ENCODE peak calls at places on chromosomes 3 and 15, in ten cellular contexts. One of them, this sample, is unnamed.

GRCh38 chr15:29070471-29071192 is 184.9 kb downstream of the APBA2 start:
- DNase-seq in endothelial cell of umbilical vein: no peak
- DNase-seq in A549: no peak
- DNase-seq in ascending aorta: no peak
- DNase-seq in fibroblast of lung: no peak
- DNase-seq in breast epithelium: no peak
- DNase-seq in K562: no peak
- DNase-seq in left ventricle myocardium inferior: no peak
- DNase-seq in psoas muscle: no peak
- DNase-seq in MM.1S: no peak
- DNase-seq in this sample: no peak

GRCh38 chr3:111326144-111326995 is 215.6 kb upstream of the CD96 start:
- DNase-seq in endothelial cell of umbilical vein: no peak
- DNase-seq in A549: no peak
- DNase-seq in ascending aorta: no peak
- DNase-seq in fibroblast of lung: peak; percentile 69
- DNase-seq in breast epithelium: no peak
- DNase-seq in K562: no peak
- DNase-seq in left ventricle myocardium inferior: no peak
- DNase-seq in psoas muscle: no peak
- DNase-seq in MM.1S: peak; percentile 43
- DNase-seq in this sample: no peak

GRCh38 chr15:101498731-101499480 is 9.4 kb upstream of the PCSK6 start:
- DNase-seq in endothelial cell of umbilical vein: no peak
- DNase-seq in A549: no peak
- DNase-seq in ascending aorta: no peak
- DNase-seq in fibroblast of lung: no peak
- DNase-seq in breast epithelium: peak; percentile 10
- DNase-seq in K562: no peak
- DNase-seq in left ventricle myocardium inferior: no peak
- DNase-seq in psoas muscle: no peak
- DNase-seq in MM.1S: no peak
- DNase-seq in this sample: no peak

GRCh38 chr3:88151358-88151757 is 1.6 kb downstream of the C3orf38 start:
- DNase-seq in endothelial cell of umbilical vein: peak; percentile 16
- DNase-seq in A549: no peak
- DNase-seq in ascending aorta: no peak
- DNase-seq in fibroblast of lung: no peak
- DNase-seq in breast epithelium: no peak
- DNase-seq in K562: no peak
- DNase-seq in left ventricle myocardium inferior: no peak
- DNase-seq in psoas muscle: no peak
- DNase-seq in MM.1S: no peak
- DNase-seq in this sample: no peak

GRCh38 chr15:27486036-27486435 is 515.1 kb downstream of the GABRG3 start:
- DNase-seq in endothelial cell of umbilical vein: no peak
- DNase-seq in A549: no peak
- DNase-seq in ascending aorta: no peak
- DNase-seq in fibroblast of lung: no peak
- DNase-seq in breast epithelium: no peak
- DNase-seq in K562: no peak
- DNase-seq in left ventricle myocardium inferior: no peak
- DNase-seq in psoas muscle: no peak
- DNase-seq in MM.1S: no peak
- DNase-seq in this sample: no peak

GRCh38 chr15:97672586-97672985 is 287.9 kb upstream of the ARRDC4 start:
- DNase-seq in endothelial cell of umbilical vein: no peak
- DNase-seq in A549: no peak
- DNase-seq in ascending aorta: no peak
- DNase-seq in fibroblast of lung: no peak
- DNase-seq in breast epithelium: no peak
- DNase-seq in K562: no peak
- DNase-seq in left ventricle myocardium inferior: no peak
- DNase-seq in psoas muscle: no peak
- DNase-seq in MM.1S: peak; percentile 59
- DNase-seq in this sample: no peak

GRCh38 chr3:143328459-143328858 is 208.9 kb downstream of the CHST2 start:
- DNase-seq in endothelial cell of umbilical vein: no peak
- DNase-seq in A549: no peak
- DNase-seq in ascending aorta: no peak
- DNase-seq in fibroblast of lung: no peak
- DNase-seq in breast epithelium: no peak
- DNase-seq in K562: peak; percentile 22
- DNase-seq in left ventricle myocardium inferior: no peak
- DNase-seq in psoas muscle: no peak
- DNase-seq in MM.1S: no peak
- DNase-seq in this sample: no peak

GRCh38 chr15:80105193-80105984 is 45.9 kb downstream of the ZFAND6 start:
- DNase-seq in endothelial cell of umbilical vein: peak; percentile 37
- DNase-seq in A549: no peak
- DNase-seq in ascending aorta: no peak
- DNase-seq in fibroblast of lung: peak; percentile 57
- DNase-seq in breast epithelium: no peak
- DNase-seq in K562: no peak
- DNase-seq in left ventricle myocardium inferior: no peak
- DNase-seq in psoas muscle: no peak
- DNase-seq in MM.1S: no peak
- DNase-seq in this sample: no peak

GRCh38 chr15:69730281-69731235 is 277.9 kb downstream of the RPLP1 start:
- DNase-seq in endothelial cell of umbilical vein: peak; percentile 29
- DNase-seq in A549: no peak
- DNase-seq in ascending aorta: no peak
- DNase-seq in fibroblast of lung: no peak
- DNase-seq in breast epithelium: no peak
- DNase-seq in K562: no peak
- DNase-seq in left ventricle myocardium inferior: no peak
- DNase-seq in psoas muscle: no peak
- DNase-seq in MM.1S: no peak
- DNase-seq in this sample: no peak

GRCh38 chr15:88243895-88244787 is 12.4 kb downstream of the NTRK3 start:
- DNase-seq in endothelial cell of umbilical vein: peak; percentile 22
- DNase-seq in A549: peak; percentile 62
- DNase-seq in ascending aorta: no peak
- DNase-seq in fibroblast of lung: peak; percentile 27
- DNase-seq in breast epithelium: no peak
- DNase-seq in K562: peak; percentile 67
- DNase-seq in left ventricle myocardium inferior: no peak
- DNase-seq in psoas muscle: no peak
- DNase-seq in MM.1S: peak; percentile 34
- DNase-seq in this sample: no peak

GRCh38 chr3:116339441-116340028 is 105.8 kb downstream of the LSAMP start:
- DNase-seq in endothelial cell of umbilical vein: no peak
- DNase-seq in A549: no peak
- DNase-seq in ascending aorta: no peak
- DNase-seq in fibroblast of lung: peak; percentile 86
- DNase-seq in breast epithelium: no peak
- DNase-seq in K562: no peak
- DNase-seq in left ventricle myocardium inferior: peak; percentile 25
- DNase-seq in psoas muscle: no peak
- DNase-seq in MM.1S: no peak
- DNase-seq in this sample: peak; percentile 18

GRCh38 chr15:74319138-74319460 is 48.3 kb downstream of the CYP11A1 start:
- DNase-seq in endothelial cell of umbilical vein: no peak
- DNase-seq in A549: no peak
- DNase-seq in ascending aorta: no peak
- DNase-seq in fibroblast of lung: no peak
- DNase-seq in breast epithelium: no peak
- DNase-seq in K562: no peak
- DNase-seq in left ventricle myocardium inferior: no peak
- DNase-seq in psoas muscle: no peak
- DNase-seq in MM.1S: no peak
- DNase-seq in this sample: no peak

GRCh38 chr15:74319596-74320357 is 47.7 kb downstream of the CYP11A1 start:
- DNase-seq in endothelial cell of umbilical vein: no peak
- DNase-seq in A549: no peak
- DNase-seq in ascending aorta: no peak
- DNase-seq in fibroblast of lung: no peak
- DNase-seq in breast epithelium: no peak
- DNase-seq in K562: no peak
- DNase-seq in left ventricle myocardium inferior: peak; percentile 48
- DNase-seq in psoas muscle: peak; percentile 43
- DNase-seq in MM.1S: no peak
- DNase-seq in this sample: no peak

GRCh38 chr15:74320358-74321247 is 46.8 kb downstream of the CYP11A1 start:
- DNase-seq in endothelial cell of umbilical vein: peak; percentile 37
- DNase-seq in A549: peak; percentile 28
- DNase-seq in ascending aorta: no peak
- DNase-seq in fibroblast of lung: peak; percentile 45
- DNase-seq in breast epithelium: peak; percentile 20
- DNase-seq in K562: peak; percentile 73
- DNase-seq in left ventricle myocardium inferior: peak; percentile 61
- DNase-seq in psoas muscle: peak; percentile 72
- DNase-seq in MM.1S: peak; percentile 53
- DNase-seq in this sample: peak; percentile 46

GRCh38 chr15:74324714-74325113 is 42.7 kb downstream of the CYP11A1 start:
- DNase-seq in endothelial cell of umbilical vein: no peak
- DNase-seq in A549: no peak
- DNase-seq in ascending aorta: no peak
- DNase-seq in fibroblast of lung: no peak
- DNase-seq in breast epithelium: no peak
- DNase-seq in K562: no peak
- DNase-seq in left ventricle myocardium inferior: no peak
- DNase-seq in psoas muscle: no peak
- DNase-seq in MM.1S: no peak
- DNase-seq in this sample: no peak

GRCh38 chr15:74322558-74323180 is 44.8 kb downstream of the CYP11A1 start:
- DNase-seq in endothelial cell of umbilical vein: peak; percentile 49
- DNase-seq in A549: peak; percentile 55
- DNase-seq in ascending aorta: no peak
- DNase-seq in fibroblast of lung: peak; percentile 61
- DNase-seq in breast epithelium: peak; percentile 23
- DNase-seq in K562: peak; percentile 80
- DNase-seq in left ventricle myocardium inferior: peak; percentile 59
- DNase-seq in psoas muscle: peak; percentile 68
- DNase-seq in MM.1S: peak; percentile 45
- DNase-seq in this sample: peak; percentile 87
- TF ChIP-seq CTCF in endothelial cell of umbilical vein: peak; percentile 93
- TF ChIP-seq CTCF in A549: peak; percentile 80
- TF ChIP-seq CTCF in ascending aorta: peak; percentile 85
- TF ChIP-seq CTCF in fibroblast of lung: peak; percentile 77
- TF ChIP-seq CTCF in breast epithelium: peak; percentile 56
- TF ChIP-seq CTCF in K562: peak; percentile 94
- TF ChIP-seq CTCF in left ventricle myocardium inferior: peak; percentile 91
- TF ChIP-seq CTCF in psoas muscle: peak; percentile 84
- TF ChIP-seq CTCF in MM.1S: peak; percentile 75
- TF ChIP-seq CTCF in this sample: peak; percentile 81

GRCh38 chr15:48393650-48394049 is 62.4 kb downstream of the DUT start:
- DNase-seq in endothelial cell of umbilical vein: peak; percentile 97
- DNase-seq in A549: no peak
- DNase-seq in ascending aorta: no peak
- DNase-seq in fibroblast of lung: peak; percentile 88
- DNase-seq in breast epithelium: no peak
- DNase-seq in K562: no peak
- DNase-seq in left ventricle myocardium inferior: peak; percentile 39
- DNase-seq in psoas muscle: peak; percentile 25
- DNase-seq in MM.1S: no peak
- DNase-seq in this sample: no peak

GRCh38 chr15:48394172-48394571 is 62.9 kb downstream of the DUT start:
- DNase-seq in endothelial cell of umbilical vein: no peak
- DNase-seq in A549: no peak
- DNase-seq in ascending aorta: peak; percentile 15
- DNase-seq in fibroblast of lung: no peak
- DNase-seq in breast epithelium: no peak
- DNase-seq in K562: no peak
- DNase-seq in left ventricle myocardium inferior: peak; percentile 29
- DNase-seq in psoas muscle: peak; percentile 41
- DNase-seq in MM.1S: no peak
- DNase-seq in this sample: no peak

GRCh38 chr15:48389701-48390143 is 58.5 kb downstream of the DUT start:
- DNase-seq in endothelial cell of umbilical vein: peak; percentile 29
- DNase-seq in A549: no peak
- DNase-seq in ascending aorta: no peak
- DNase-seq in fibroblast of lung: peak; percentile 71
- DNase-seq in breast epithelium: no peak
- DNase-seq in K562: no peak
- DNase-seq in left ventricle myocardium inferior: no peak
- DNase-seq in psoas muscle: no peak
- DNase-seq in MM.1S: no peak
- DNase-seq in this sample: no peak

GRCh38 chr15:48392356-48392755 is 61.1 kb downstream of the DUT start:
- DNase-seq in endothelial cell of umbilical vein: peak; percentile 99
- DNase-seq in A549: no peak
- DNase-seq in ascending aorta: no peak
- DNase-seq in fibroblast of lung: peak; percentile 69
- DNase-seq in breast epithelium: peak; percentile 44
- DNase-seq in K562: no peak
- DNase-seq in left ventricle myocardium inferior: peak; percentile 36
- DNase-seq in psoas muscle: peak; percentile 55
- DNase-seq in MM.1S: no peak
- DNase-seq in this sample: peak; percentile 79

GRCh38 chr15:48391950-48392349 is 60.7 kb downstream of the DUT start:
- DNase-seq in endothelial cell of umbilical vein: no peak
- DNase-seq in A549: no peak
- DNase-seq in ascending aorta: no peak
- DNase-seq in fibroblast of lung: no peak
- DNase-seq in breast epithelium: no peak
- DNase-seq in K562: no peak
- DNase-seq in left ventricle myocardium inferior: no peak
- DNase-seq in psoas muscle: no peak
- DNase-seq in MM.1S: no peak
- DNase-seq in this sample: no peak
- H3K4me3 ChIP-seq in endothelial cell of umbilical vein: no peak overlapping the region
- H3K4me3 ChIP-seq in A549: no peak overlapping the region
- H3K4me3 ChIP-seq in ascending aorta: no peak overlapping the region
- H3K4me3 ChIP-seq in fibroblast of lung: no peak overlapping the region
- H3K4me3 ChIP-seq in breast epithelium: no peak overlapping the region
- H3K4me3 ChIP-seq in K562: no peak overlapping the region
- H3K4me3 ChIP-seq in left ventricle myocardium inferior: no peak overlapping the region
- H3K4me3 ChIP-seq in psoas muscle: no peak overlapping the region
- H3K4me3 ChIP-seq in MM.1S: no peak overlapping the region
- H3K4me3 ChIP-seq in this sample: no peak overlapping the region

GRCh38 chr15:63510548-63510940 is 6.2 kb downstream of the USP3 start:
- DNase-seq in endothelial cell of umbilical vein: no peak
- DNase-seq in A549: no peak
- DNase-seq in ascending aorta: no peak
- DNase-seq in fibroblast of lung: no peak
- DNase-seq in breast epithelium: no peak
- DNase-seq in K562: no peak
- DNase-seq in left ventricle myocardium inferior: no peak
- DNase-seq in psoas muscle: no peak
- DNase-seq in MM.1S: no peak
- DNase-seq in this sample: no peak
- H3K4me1 ChIP-seq in endothelial cell of umbilical vein: peaks cover 50% of the 10 kb centered on the region
- H3K4me1 ChIP-seq in A549: peaks cover 90% of the 10 kb centered on the region
- H3K4me1 ChIP-seq in ascending aorta: peaks cover 60% of the 10 kb centered on the region
- H3K4me1 ChIP-seq in fibroblast of lung: peaks cover 16% of the 10 kb centered on the region
- H3K4me1 ChIP-seq in breast epithelium: peaks cover 40% of the 10 kb centered on the region
- H3K4me1 ChIP-seq in K562: peaks cover 11% of the 10 kb centered on the region
- H3K4me1 ChIP-seq in left ventricle myocardium inferior: peaks cover 78% of the 10 kb centered on the region
- H3K4me1 ChIP-seq in psoas muscle: peaks cover 76% of the 10 kb centered on the region
- H3K4me1 ChIP-seq in MM.1S: peaks cover 44% of the 10 kb centered on the region
- H3K4me1 ChIP-seq in this sample: peaks cover 70% of the 10 kb centered on the region

GRCh38 chr15:26179906-26180305 is 316.8 kb upstream of the ATP10A start:
- DNase-seq in endothelial cell of umbilical vein: no peak
- DNase-seq in A549: peak; percentile 13
- DNase-seq in ascending aorta: no peak
- DNase-seq in fibroblast of lung: no peak
- DNase-seq in breast epithelium: no peak
- DNase-seq in K562: no peak
- DNase-seq in left ventricle myocardium inferior: peak; percentile 20
- DNase-seq in psoas muscle: no peak
- DNase-seq in MM.1S: no peak
- DNase-seq in this sample: no peak
- TF ChIP-seq CTCF in endothelial cell of umbilical vein: no peak
- TF ChIP-seq CTCF in A549: no peak
- TF ChIP-seq CTCF in ascending aorta: no peak
- TF ChIP-seq CTCF in fibroblast of lung: no peak
- TF ChIP-seq CTCF in breast epithelium: no peak
- TF ChIP-seq CTCF in K562: peak; percentile 31
- TF ChIP-seq CTCF in left ventricle myocardium inferior: peak; percentile 58
- TF ChIP-seq CTCF in psoas muscle: no peak
- TF ChIP-seq CTCF in MM.1S: no peak
- TF ChIP-seq CTCF in this sample: peak; percentile 15

This sample was measured in adrenal gland.